ENCODE peak calls at places on chromosomes 13 and 19, in nine cellular contexts. X is progenitor cell of endocrine pancreas; D is activated CD4-positive, alpha-beta memory T cell treated with anti-CD3 and anti-CD28 coated beads, Interleukin-2, amount 10 ng/mL, durations not matched to agents 7 days and 5 days; B is NCI-H2081 treated with DMSO at 0.1 percent for 48 hours; U is MCF 10A; Y is T-cell; L is neural crest cell; A is CD8-positive, alpha-beta memory T cell; G is stimulated activated CD8-positive, alpha-beta memory T cell treated with anti-CD3 and anti-CD28 coated beads, Interleukin-7, amount 100 ng/mL, for 1 hour. J is an unnamed sample.
A peak's percentile ranks its signal among the peaks of the same experiment; 100 is the strongest.

GRCh38 chr19:45440873-45441654 is 17.3 kb upstream of the ERCC1 start:
- DNase-seq in X (no peak), D (no peak), B (no peak), U (peak; percentile 39), Y (no peak), L (no peak), A (no peak), G (no peak), J (peak; percentile 64)

GRCh38 chr13:86684402-86684801 is 885.2 kb upstream of the SLITRK6 start:
- DNase-seq in X (no peak), D (no peak), B (no peak), U (no peak), Y (no peak), L (no peak), A (no peak), G (no peak), J (no peak)

GRCh38 chr13:74040200-74040599 is 94.0 kb downstream of the KLF12 start:
- DNase-seq in X (peak; percentile 28), D (no peak), B (no peak), U (peak; percentile 54), Y (no peak), L (peak; percentile 52), A (no peak), G (no peak), J (peak; percentile 54)

GRCh38 chr19:53519431-53519830 is 18.5 kb upstream of the ZNF331 start:
- DNase-seq in X (no peak), D (no peak), B (no peak), U (no peak), Y (no peak), L (no peak), A (no peak), G (no peak), J (no peak)

GRCh38 chr13:24270639-24271131 is 38.7 kb upstream of the C1QTNF9 start:
- DNase-seq in X (no peak), D (peak; percentile 73), B (no peak), U (peak; percentile 47), Y (peak; percentile 42), L (peak; percentile 39), A (peak; percentile 47), G (no peak), J (peak; percentile 43)

GRCh38 chr13:60662595-60662994 is 265.6 kb downstream of the TDRD3 start:
- DNase-seq in X (no peak), D (no peak), B (no peak), U (no peak), Y (no peak), L (no peak), A (no peak), G (no peak), J (no peak)

GRCh38 chr13:57552441-57552840 is 79.1 kb upstream of the PCDH17 start:
- DNase-seq in X (no peak), D (no peak), B (no peak), U (no peak), Y (no peak), L (no peak), A (no peak), G (no peak), J (no peak)

GRCh38 chr13:30569901-30570576 is 47.7 kb upstream of the USPL1 start:
- DNase-seq in X (no peak), D (no peak), B (no peak), U (peak; percentile 92), Y (no peak), L (no peak), A (no peak), G (no peak), J (no peak)

GRCh38 chr13:73299787-73300186 is 241.0 kb downstream of the KLF5 start:
- DNase-seq in X (no peak), D (no peak), B (no peak), U (no peak), Y (no peak), L (no peak), A (no peak), G (no peak), J (no peak)

GRCh38 chr13:20495087-20496023 is 30.3 kb downstream of the CRYL1 start:
- DNase-seq in X (peak; percentile 23), D (peak; percentile 70), B (no peak), U (peak; percentile 77), Y (peak; percentile 59), L (peak; percentile 57), A (peak; percentile 20), G (peak; percentile 38), J (peak; percentile 43)

GRCh38 chr13:32278456-32278855 is 36.7 kb downstream of the ZAR1L start:
- DNase-seq in X (no peak), D (no peak), B (no peak), U (peak; percentile 50), Y (no peak), L (no peak), A (no peak), G (no peak), J (no peak)

GRCh38 chr13:39590466-39591036 is 12.4 kb downstream of the LHFPL6 start:
- DNase-seq in X (no peak), D (no peak), B (no peak), U (no peak), Y (no peak), L (no peak), A (no peak), G (no peak), J (no peak)

GRCh38 chr13:91017031-91017668 is 330.3 kb upstream of the MIR17HG start:
- DNase-seq in X (peak; percentile 20), D (peak; percentile 24), B (peak; percentile 26), U (peak; percentile 80), Y (no peak), L (peak; percentile 44), A (no peak), G (no peak), J (peak; percentile 9)

GRCh38 chr13:23447927-23448326 is 14.4 kb upstream of the SACS start:
- DNase-seq in X (no peak), D (no peak), B (no peak), U (no peak), Y (no peak), L (no peak), A (no peak), G (no peak), J (no peak)

GRCh38 chr13:41652735-41653361 is 195.5 kb downstream of the RGCC start:
- DNase-seq in X (no peak), D (peak; percentile 35), B (no peak), U (peak; percentile 54), Y (peak; percentile 22), L (peak; percentile 31), A (no peak), G (no peak), J (no peak)

GRCh38 chr19:33098023-33098652 is 17.2 kb downstream of the GPATCH1 start:
- DNase-seq in X (no peak), D (no peak), B (no peak), U (peak; percentile 29), Y (no peak), L (no peak), A (no peak), G (no peak), J (peak; percentile 36)

GRCh38 chr19:29683009-29683408 is 17.7 kb downstream of the PLEKHF1 start:
- DNase-seq in X (no peak), D (no peak), B (no peak), U (no peak), Y (no peak), L (no peak), A (no peak), G (no peak), J (no peak)

GRCh38 chr19:24054044-24054935 is 32.7 kb upstream of the ZNF254 start:
- DNase-seq in X (no peak), D (no peak), B (no peak), U (peak; percentile 96), Y (no peak), L (no peak), A (no peak), G (no peak), J (no peak)

GRCh38 chr13:70960841-70961443 is 852.7 kb upstream of the KLHL1 start:
- DNase-seq in X (no peak), D (no peak), B (no peak), U (peak; percentile 47), Y (no peak), L (peak; percentile 4), A (no peak), G (no peak), J (no peak)

GRCh38 chr19:58500242-58500641 is 11.6 kb downstream of the SLC27A5 start:
- DNase-seq in X (no peak), D (no peak), B (no peak), U (no peak), Y (no peak), L (no peak), A (no peak), G (no peak), J (no peak)

GRCh38 chr13:30898721-30899188 is 7.3 kb upstream of the MEDAG start:
- DNase-seq in X (no peak), D (no peak), B (no peak), U (peak; percentile 48), Y (no peak), L (no peak), A (no peak), G (no peak), J (peak; percentile 29)

GRCh38 chr13:93534181-93534700 is 307.6 kb downstream of the GPC6 start:
- DNase-seq in X (no peak), D (no peak), B (no peak), U (no peak), Y (no peak), L (no peak), A (no peak), G (no peak), J (no peak)

GRCh38 chr19:29620931-29621351 is 14.9 kb downstream of the POP4 start:
- DNase-seq in X (no peak), D (peak; percentile 60), B (no peak), U (no peak), Y (no peak), L (no peak), A (no peak), G (no peak), J (no peak)

J was measured in HuH-7.5.